ENCODE peak calls at places on chromosomes 5 and 9, in eight cellular contexts. B, C, Z, N, F, M, H and R are unnamed samples. For H3K36me3, the result is how much of the 10 kb centered on the place peaks cover.

GRCh38 chr5:146165469-146165868 is 17.0 kb downstream of the LARS1 start:
- DNase-seq in B (no peak), C (no peak), Z (no peak), N (no peak), F (no peak), M (no peak), H (no peak), R (no peak)

GRCh38 chr9:11992866-11993265 is 700.3 kb upstream of the TYRP1 start:
- DNase-seq in B (no peak), C (no peak), Z (no peak), N (no peak), F (no peak), M (no peak), H (no peak), R (no peak)

GRCh38 chr9:2022560-2022959 is 7.4 kb downstream of the SMARCA2 start:
- DNase-seq in B (no peak), C (no peak), Z (no peak), N (no peak), F (no peak), M (no peak), H (no peak), R (no peak)

GRCh38 chr9:133958756-133959155 is 33.4 kb downstream of the VAV2 start:
- DNase-seq in B (no peak), C (no peak), Z (no peak), N (no peak), F (no peak), M (no peak), H (peak), R (no peak)

GRCh38 chr9:11257992-11258391 is 645.2 kb upstream of the PTPRD start:
- DNase-seq in B (no peak), C (no peak), Z (no peak), N (no peak), F (no peak), M (no peak), H (no peak), R (no peak)

GRCh38 chr9:106921341-106921899 is 58.5 kb downstream of the ZNF462 start:
- DNase-seq in B (no peak), C (peak), Z (peak), N (no peak), F (peak), M (peak), H (peak), R (peak)

GRCh38 chr5:84752780-84753179 is 368.1 kb upstream of the EDIL3 start:
- DNase-seq in B (no peak), C (no peak), Z (no peak), N (no peak), F (no peak), M (no peak), H (no peak), R (no peak)

GRCh38 chr5:78983601-78984000 is 1.5 kb downstream of the ARSB start:
- DNase-seq in B (no peak), C (no peak), Z (no peak), N (no peak), F (no peak), M (no peak), H (no peak), R (no peak)

GRCh38 chr9:98369471-98369870 is 114.0 kb upstream of the TBC1D2 start:
- DNase-seq in B (no peak), C (no peak), Z (no peak), N (no peak), F (no peak), M (no peak), H (no peak), R (no peak)

GRCh38 chr9:132044176-132044880 is 35.3 kb downstream of the MED27 start:
- DNase-seq in B (no peak), C (no peak), Z (no peak), N (no peak), F (no peak), M (no peak), H (no peak), R (no peak)

GRCh38 chr9:6931913-6932312 is 174.1 kb downstream of the KDM4C start:
- DNase-seq in B (no peak), C (peak), Z (peak), N (peak), F (peak), M (peak), H (peak), R (peak)

GRCh38 chr9:129052592-129052991 is 16.2 kb downstream of the MIGA2 start:
- DNase-seq in B (no peak), C (peak), Z (no peak), N (peak), F (no peak), M (peak), H (peak), R (peak)

GRCh38 chr9:87455407-87455806 is 42.3 kb upstream of the DAPK1 start:
- DNase-seq in B (no peak), C (no peak), Z (no peak), N (no peak), F (no peak), M (no peak), H (no peak), R (no peak)

GRCh38 chr9:126112135-126112720 is 214.4 kb upstream of the MVB12B start:
- DNase-seq in B (no peak), C (no peak), Z (no peak), N (peak), F (no peak), M (peak), H (peak), R (no peak)

GRCh38 chr5:129135633-129136032 is 41.1 kb downstream of the ISOC1 start:
- DNase-seq in B (no peak), C (peak), Z (no peak), N (no peak), F (peak), M (no peak), H (no peak), R (no peak)

GRCh38 chr9:79883073-79883645 is 311.4 kb downstream of the TLE4 start:
- DNase-seq in B (no peak), C (no peak), Z (no peak), N (no peak), F (no peak), M (peak), H (peak), R (no peak)

GRCh38 chr9:38035873-38036272 is 33.2 kb downstream of the SHB start:
- DNase-seq in B (no peak), C (no peak), Z (no peak), N (no peak), F (peak), M (no peak), H (no peak), R (no peak)

GRCh38 chr9:4656621-4657020 is 5.5 kb upstream of the PLPP6 start:
- DNase-seq in B (no peak), C (no peak), Z (no peak), N (no peak), F (no peak), M (no peak), H (no peak), R (no peak)
- TF ChIP-seq POLR2A in B (no peak), C (no peak), Z (no peak), N (no peak), F (no peak), M (no peak), H (no peak), R (no peak)

DNA sequence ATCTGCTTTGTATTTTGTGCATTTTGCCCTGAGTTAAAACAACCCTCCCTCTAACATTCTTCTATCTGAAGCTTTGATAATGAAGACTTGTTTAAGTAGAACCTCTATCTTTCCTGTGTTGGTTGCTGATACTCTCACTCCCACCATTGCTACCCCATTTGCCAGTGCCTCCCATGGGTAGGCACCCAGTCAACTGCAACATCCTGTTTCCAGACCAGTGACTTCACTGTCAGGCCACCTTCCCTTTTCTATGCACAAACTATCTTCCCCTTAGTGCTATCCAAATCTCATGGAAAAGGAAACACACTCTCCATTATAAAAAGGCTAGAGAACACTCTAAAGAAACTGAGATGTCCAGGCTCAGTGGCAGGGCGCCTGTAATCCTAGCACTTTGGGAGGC is 5.6 kb upstream of the IARS1 start:
- DNase-seq in B (peak), C (no peak), Z (no peak), N (no peak), F (no peak), M (no peak), H (no peak), R (no peak)
- H3K36me3 ChIP-seq in B (under half), C (half or more), Z (under half), N (half or more), F (half or more), M (under half), H (half or more), R (under half)

GRCh38 chr9:96388144-96388543 is 4.6 kb upstream of the SLC35D2 start:
- DNase-seq in B (no peak), C (no peak), Z (no peak), N (no peak), F (no peak), M (no peak), H (no peak), R (no peak)
- TF ChIP-seq POLR2A in B (no peak), C (no peak), Z (no peak), N (no peak), F (no peak), M (no peak), H (no peak), R (no peak)

GRCh38 chr9:82180711-82181110 is 192.1 kb downstream of the SPATA31D1 start:
- DNase-seq in B (no peak), C (no peak), Z (no peak), N (no peak), F (no peak), M (no peak), H (no peak), R (no peak)

GRCh38 chr9:82183181-82183860 is 194.7 kb downstream of the SPATA31D1 start:
- DNase-seq in B (no peak), C (no peak), Z (no peak), N (no peak), F (no peak), M (no peak), H (no peak), R (no peak)

GRCh38 chr9:82188817-82189216 is 200.2 kb downstream of the SPATA31D1 start:
- DNase-seq in B (no peak), C (no peak), Z (no peak), N (no peak), F (no peak), M (no peak), H (no peak), R (no peak)

GRCh38 chr9:82184524-82184923 is 196.0 kb downstream of the SPATA31D1 start:
- DNase-seq in B (no peak), C (no peak), Z (no peak), N (no peak), F (no peak), M (no peak), H (no peak), R (no peak)
- H3K36me3 ChIP-seq in B (under half), C (under half), Z (under half), N (under half), F (under half), M (under half), H (under half), R (under half)

GRCh38 chr9:110578896-110579752 is at the start of gene SVEP1:
- DNase-seq in B (no peak), C (no peak), Z (peak), N (no peak), F (no peak), M (no peak), H (no peak), R (peak)
- TF ChIP-seq POLR2A in B (no peak), C (no peak), Z (no peak), N (no peak), F (no peak), M (no peak), H (no peak), R (no peak)

DNA sequence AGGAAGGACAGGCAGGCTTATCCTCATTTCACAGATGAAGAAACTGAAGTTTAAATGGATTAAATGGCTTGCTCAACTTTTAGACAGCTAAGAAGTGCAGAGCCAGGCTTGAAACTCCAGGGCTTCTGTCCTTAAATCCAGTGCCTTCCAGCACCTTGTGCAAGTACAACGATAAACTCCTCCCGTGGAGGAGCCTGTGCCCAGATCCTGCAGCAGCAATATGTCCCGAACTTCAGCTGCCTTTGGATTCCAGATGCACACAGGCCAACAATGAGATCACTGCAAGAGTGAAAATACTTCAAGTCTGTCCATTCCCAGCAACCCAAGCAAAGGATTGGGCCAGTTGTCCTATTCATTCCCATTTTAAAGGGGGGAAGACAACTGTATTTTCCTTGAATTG is 199.6 kb downstream of the CRB2 start:
- DNase-seq in B (no peak), C (no peak), Z (no peak), N (no peak), F (no peak), M (no peak), H (no peak), R (no peak)
- H3K36me3 ChIP-seq in B (under half), C (under half), Z (under half), N (under half), F (under half), M (under half), H (under half), R (under half)

GRCh38 chr5:119453045-119453383 is 717 bp downstream of the HSD17B4 start:
- DNase-seq in B (no peak), C (no peak), Z (peak), N (peak), F (no peak), M (peak), H (peak), R (peak)

GRCh38 chr5:119451561-119451960 is 736 bp upstream of the HSD17B4 start:
- DNase-seq in B (no peak), C (no peak), Z (no peak), N (no peak), F (no peak), M (no peak), H (no peak), R (no peak)

GRCh38 chr5:119454171-119454570 is 1.9 kb downstream of the HSD17B4 start:
- DNase-seq in B (no peak), C (no peak), Z (no peak), N (no peak), F (peak), M (no peak), H (no peak), R (no peak)

GRCh38 chr5:119452060-119452372 is 281 bp upstream of the HSD17B4 start:
- DNase-seq in B (no peak), C (no peak), Z (no peak), N (no peak), F (no peak), M (no peak), H (no peak), R (no peak)

GRCh38 chr5:119452373-119453044 is at the start of gene HSD17B4:
- DNase-seq in B (peak), C (peak), Z (peak), N (peak), F (peak), M (peak), H (peak), R (peak)
- TF ChIP-seq POLR2A in B (peak), C (peak), Z (peak), N (no peak), F (peak), M (peak), H (peak), R (peak)

GRCh38 chr5:1805326-1805725 is 4.1 kb downstream of the NDUFS6 start:
- DNase-seq in B (no peak), C (no peak), Z (no peak), N (no peak), F (no peak), M (no peak), H (no peak), R (no peak)
- H3K36me3 ChIP-seq in B (under half), C (half or more), Z (under half), N (half or more), F (half or more), M (under half), H (half or more), R (under half)

DNA sequence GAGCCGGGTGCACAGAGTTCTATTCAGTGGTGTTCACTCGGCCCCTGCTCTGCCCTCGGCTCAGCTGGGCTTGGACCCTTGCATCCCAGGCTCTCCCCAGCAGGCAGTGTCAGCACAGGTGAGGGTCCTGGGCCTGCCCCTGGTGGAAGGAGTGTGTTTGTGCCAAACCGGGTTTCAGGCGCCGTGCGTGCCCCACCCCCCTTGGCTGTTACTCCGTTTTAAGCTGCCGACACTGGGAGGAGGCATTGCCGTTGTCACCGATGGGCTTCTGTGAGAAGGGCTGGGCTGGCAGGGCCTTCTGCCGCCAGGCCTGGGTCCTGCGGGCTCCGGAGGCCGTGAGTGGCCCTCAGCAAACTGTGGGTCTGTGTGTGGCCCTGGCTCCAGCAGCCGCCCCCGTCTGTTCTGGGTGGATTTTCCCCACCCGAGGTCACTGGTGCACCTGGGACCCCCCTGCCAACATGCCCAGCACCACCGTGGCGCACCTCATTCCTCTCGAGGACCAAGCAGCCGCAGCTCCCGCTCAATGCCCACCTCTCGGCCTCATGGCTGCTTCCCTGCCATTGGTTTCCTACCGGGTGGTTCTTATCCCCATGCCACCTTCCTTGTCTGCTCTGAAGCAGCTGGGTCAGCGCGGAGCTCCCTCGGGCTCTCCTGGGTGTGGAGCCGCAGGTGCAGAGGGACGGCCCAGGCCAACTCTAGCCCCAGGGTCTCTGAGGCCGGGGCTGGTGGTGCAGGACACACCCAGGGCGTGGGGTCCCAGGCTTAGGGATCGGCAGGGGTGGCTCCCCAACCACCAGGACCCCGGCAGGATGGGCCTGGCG is 44.3 kb upstream of the EXOC3 start:
- DNase-seq in B (no peak), C (no peak), Z (no peak), N (peak), F (no peak), M (no peak), H (peak), R (peak)
- TF ChIP-seq POLR2A in B (no peak), C (no peak), Z (no peak), N (no peak), F (no peak), M (no peak), H (no peak), R (no peak)

DNA sequence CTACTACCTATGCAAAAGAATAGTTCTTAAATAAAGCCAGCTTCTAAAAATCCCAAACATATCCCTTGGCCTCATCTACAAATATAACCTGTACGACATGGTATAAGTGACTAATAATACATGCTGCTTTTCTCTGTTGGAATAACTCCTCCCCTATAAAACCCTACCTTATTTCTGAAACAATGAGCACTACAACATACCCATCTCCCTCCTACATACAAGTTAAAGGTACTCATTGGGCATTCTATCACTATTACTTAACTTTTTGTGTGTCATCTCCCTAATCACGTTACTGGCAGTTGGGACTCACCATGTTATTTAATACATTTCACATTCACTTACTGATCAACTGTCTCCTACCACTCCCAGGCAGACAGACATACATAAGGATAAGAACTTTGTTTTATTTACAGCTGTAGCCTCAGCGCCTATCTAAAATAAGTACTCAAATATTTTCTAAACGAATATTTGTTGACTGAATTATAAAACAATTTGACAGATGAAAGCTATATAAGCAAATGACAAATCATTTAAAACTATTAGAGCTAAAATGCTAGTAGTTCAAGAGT is 4.1 kb downstream of the CLK4 start:
- DNase-seq in B (no peak), C (no peak), Z (no peak), N (no peak), F (no peak), M (no peak), H (no peak), R (no peak)
- H3K36me3 ChIP-seq in B (under half), C (under half), Z (under half), N (half or more), F (under half), M (under half), H (under half), R (under half)